ENCODE peak calls at places on chromosome 13, in four cellular contexts. J, Y, E and K are unnamed samples.

GRCh38 chr13:93951153-93951552 is 528.3 kb downstream of the DCT start:
- DNase-seq in J (peak), Y (peak), E (no peak), K (no peak)

GRCh38 chr13:75178436-75178835 is 303.5 kb downstream of the TBC1D4 start:
- DNase-seq in J (no peak), Y (no peak), E (no peak), K (no peak)

GRCh38 chr13:112711528-112712265 is 21.9 kb downstream of the ATP11A start:
- DNase-seq in J (peak), Y (peak), E (peak), K (no peak)

GRCh38 chr13:102774210-102774560 is 599 bp upstream of the TEX30 start:
- DNase-seq in J (no peak), Y (no peak), E (peak), K (no peak)

GRCh38 chr13:99467764-99468163 is 33.5 kb upstream of the TM9SF2 start:
- DNase-seq in J (peak), Y (peak), E (no peak), K (no peak)

GRCh38 chr13:100068532-100068931 is 20.4 kb upstream of the PCCA start:
- DNase-seq in J (no peak), Y (no peak), E (no peak), K (no peak)

GRCh38 chr13:32731576-32731975 is 145.3 kb downstream of the PDS5B start:
- DNase-seq in J (peak), Y (peak), E (no peak), K (no peak)

GRCh38 chr13:30618938-30619289 is 1.2 kb downstream of the USPL1 start:
- DNase-seq in J (no peak), Y (no peak), E (no peak), K (no peak)

GRCh38 chr13:89279374-89279773 is 1608.2 kb downstream of the SLITRK5 start:
- DNase-seq in J (no peak), Y (no peak), E (no peak), K (no peak)

GRCh38 chr13:77918391-77919261 is at the start of gene EDNRB:
- DNase-seq in J (peak), Y (peak), E (peak), K (peak)

GRCh38 chr13:90055760-90056159 is 1291.7 kb upstream of the MIR17HG start:
- DNase-seq in J (no peak), Y (no peak), E (no peak), K (no peak)

GRCh38 chr13:103471896-103472295 is 405.7 kb upstream of the SLC10A2 start:
- DNase-seq in J (no peak), Y (no peak), E (no peak), K (no peak)

GRCh38 chr13:80716610-80717081 is 375.7 kb upstream of the SPRY2 start:
- DNase-seq in J (no peak), Y (peak), E (no peak), K (no peak)

GRCh38 chr13:112842343-112842856 is 126.6 kb upstream of the MCF2L start:
- DNase-seq in J (no peak), Y (no peak), E (peak), K (no peak)

GRCh38 chr13:105047676-105048295 is 1487.7 kb downstream of the EFNB2 start:
- DNase-seq in J (no peak), Y (no peak), E (no peak), K (no peak)

GRCh38 chr13:77516342-77516789 is 19.1 kb upstream of the SCEL start:
- DNase-seq in J (peak), Y (peak), E (no peak), K (no peak)

GRCh38 chr13:36920612-36921185 is 661 bp upstream of the SMAD9 start:
- DNase-seq in J (no peak), Y (no peak), E (no peak), K (no peak)

GRCh38 chr13:36919833-36920611 is at the start of gene SMAD9:
- DNase-seq in J (peak), Y (peak), E (peak), K (no peak)

GRCh38 chr13:36919206-36919832 is 719 bp downstream of the SMAD9 start:
- DNase-seq in J (peak), Y (peak), E (peak), K (no peak)

GRCh38 chr13:36924001-36924400 is 4.0 kb upstream of the SMAD9 start:
- DNase-seq in J (no peak), Y (no peak), E (no peak), K (no peak)

GRCh38 chr13:36921902-36922301 is 1.9 kb upstream of the SMAD9 start:
- DNase-seq in J (no peak), Y (no peak), E (no peak), K (no peak)
- H3K27ac ChIP-seq in J (no peak), Y (no peak), E (no peak), K (no peak)

DNA sequence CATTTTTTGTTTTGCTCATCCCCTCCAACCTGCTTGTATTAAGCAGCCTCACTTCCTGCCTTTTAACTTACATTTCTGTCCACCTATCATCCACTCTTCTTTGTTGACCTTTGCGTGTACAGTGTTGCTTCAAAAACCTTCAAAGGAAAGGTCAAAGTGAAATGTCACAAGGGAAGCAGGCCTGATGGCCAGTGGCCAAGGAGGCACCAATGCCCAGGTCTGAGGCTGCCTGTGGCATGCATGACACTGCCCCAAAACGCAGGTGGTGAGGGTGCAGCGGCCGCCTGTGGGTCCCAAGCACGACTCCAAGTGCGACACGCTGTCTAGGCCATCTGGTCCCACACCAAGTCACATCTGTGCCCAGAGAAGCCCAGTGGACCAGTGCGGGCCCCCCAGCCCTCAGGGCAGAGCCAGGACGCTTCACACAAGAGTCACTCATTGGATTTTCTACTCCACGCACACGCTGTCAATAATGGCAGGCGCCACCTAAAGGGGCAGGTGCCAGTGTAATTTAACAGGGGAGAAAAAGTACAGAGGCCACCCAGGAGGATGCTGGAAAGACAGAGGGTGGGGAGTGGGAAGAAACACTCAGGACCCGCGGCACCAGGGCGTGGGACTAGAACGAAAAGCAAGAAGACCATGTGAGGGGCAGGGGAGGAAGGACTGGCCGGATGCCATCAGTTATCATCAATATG is 23.5 kb downstream of the SLC7A1 start:
- DNase-seq in J (no peak), Y (no peak), E (no peak), K (no peak)
- H3K27ac ChIP-seq in J (no peak), Y (no peak), E (no peak), K (no peak)

DNA sequence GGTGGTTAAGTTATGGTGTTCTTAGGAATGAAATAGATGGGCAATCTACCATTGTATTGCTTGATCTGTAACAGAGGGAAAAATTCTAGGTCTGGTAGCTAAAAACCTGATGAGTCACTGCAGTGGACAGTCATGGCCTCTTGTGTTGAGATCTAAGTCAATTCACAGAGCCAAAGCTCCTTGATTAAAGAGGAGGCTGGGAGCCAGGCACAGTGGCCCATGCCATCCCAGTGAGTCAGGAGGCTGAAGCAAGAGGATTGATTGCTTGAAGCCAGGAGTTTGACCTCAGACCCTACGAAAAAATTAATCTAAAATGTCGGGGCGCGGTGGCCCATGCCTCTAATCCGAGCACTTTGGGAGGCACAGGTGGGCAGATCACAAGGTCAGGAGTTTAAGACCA is 67.1 kb upstream of the KPNA3 start:
- DNase-seq in J (peak), Y (peak), E (peak), K (no peak)
- H3K27ac ChIP-seq in J (peak), Y (peak), E (no peak), K (no peak)

DNA sequence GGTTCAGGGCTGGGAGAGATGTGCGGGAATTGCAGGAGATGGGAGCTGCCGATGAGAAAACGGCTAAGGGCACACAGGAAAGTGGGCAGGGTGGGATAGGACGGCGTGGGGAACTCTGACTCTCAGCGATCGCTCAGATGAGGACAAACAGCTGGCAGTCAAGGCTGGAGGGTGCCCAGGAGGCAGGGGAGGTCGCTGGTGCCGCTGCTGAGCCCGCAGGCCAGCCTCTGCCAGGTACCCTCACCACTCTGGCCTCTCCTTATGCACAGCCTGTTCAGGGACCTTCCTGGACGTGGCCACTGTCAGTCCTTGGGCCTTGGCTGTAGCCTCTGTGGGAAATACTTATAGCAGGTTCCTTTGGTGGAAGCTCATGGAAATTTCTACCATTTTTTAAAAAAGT is 308.6 kb downstream of the TEX29 start:
- DNase-seq in J (no peak), Y (no peak), E (no peak), K (no peak)
- H3K27ac ChIP-seq in J (no peak), Y (no peak), E (no peak), K (no peak)

GRCh38 chr13:44422755-44423643 is 49.4 kb downstream of the SERP2 start:
- DNase-seq in J (no peak), Y (no peak), E (peak), K (no peak)

GRCh38 chr13:44425041-44425814 is 51.6 kb downstream of the SERP2 start:
- DNase-seq in J (no peak), Y (no peak), E (no peak), K (no peak)

GRCh38 chr13:44421853-44422525 is 48.4 kb downstream of the SERP2 start:
- DNase-seq in J (no peak), Y (no peak), E (no peak), K (no peak)

GRCh38 chr13:44425815-44426078 is 52.1 kb downstream of the SERP2 start:
- DNase-seq in J (no peak), Y (no peak), E (no peak), K (no peak)

GRCh38 chr13:44423824-44424223 is 50.2 kb downstream of the SERP2 start:
- DNase-seq in J (no peak), Y (no peak), E (no peak), K (no peak)
- H3K27ac ChIP-seq in J (no peak), Y (no peak), E (no peak), K (no peak)

GRCh38 chr13:36417328-36417727 is 15.0 kb upstream of the CCNA1 start:
- DNase-seq in J (no peak), Y (no peak), E (no peak), K (no peak)
- H3K27ac ChIP-seq in J (no peak), Y (no peak), E (no peak), K (no peak)

DNA sequence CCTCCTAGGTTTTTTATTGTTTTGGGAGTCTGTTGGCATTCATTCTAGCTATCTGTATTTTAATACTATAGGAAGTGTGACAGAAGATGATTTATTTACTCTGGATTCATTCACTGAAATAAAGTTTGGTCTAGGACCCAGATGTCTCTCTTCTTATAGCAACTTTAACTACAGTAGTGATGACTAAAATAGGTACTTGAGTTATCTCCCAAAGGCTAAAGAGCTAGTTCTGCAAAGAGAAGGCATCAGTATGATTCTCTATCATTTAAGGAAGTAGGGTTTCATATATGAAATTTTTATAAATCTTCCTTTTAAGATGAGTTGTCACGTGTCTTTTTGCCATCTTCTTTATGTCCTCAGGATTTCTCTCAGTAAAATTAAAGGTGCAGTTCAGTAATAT is 507.4 kb downstream of the KCTD12 start:
- DNase-seq in J (no peak), Y (no peak), E (no peak), K (no peak)
- H3K27ac ChIP-seq in J (no peak), Y (no peak), E (no peak), K (no peak)

DNA sequence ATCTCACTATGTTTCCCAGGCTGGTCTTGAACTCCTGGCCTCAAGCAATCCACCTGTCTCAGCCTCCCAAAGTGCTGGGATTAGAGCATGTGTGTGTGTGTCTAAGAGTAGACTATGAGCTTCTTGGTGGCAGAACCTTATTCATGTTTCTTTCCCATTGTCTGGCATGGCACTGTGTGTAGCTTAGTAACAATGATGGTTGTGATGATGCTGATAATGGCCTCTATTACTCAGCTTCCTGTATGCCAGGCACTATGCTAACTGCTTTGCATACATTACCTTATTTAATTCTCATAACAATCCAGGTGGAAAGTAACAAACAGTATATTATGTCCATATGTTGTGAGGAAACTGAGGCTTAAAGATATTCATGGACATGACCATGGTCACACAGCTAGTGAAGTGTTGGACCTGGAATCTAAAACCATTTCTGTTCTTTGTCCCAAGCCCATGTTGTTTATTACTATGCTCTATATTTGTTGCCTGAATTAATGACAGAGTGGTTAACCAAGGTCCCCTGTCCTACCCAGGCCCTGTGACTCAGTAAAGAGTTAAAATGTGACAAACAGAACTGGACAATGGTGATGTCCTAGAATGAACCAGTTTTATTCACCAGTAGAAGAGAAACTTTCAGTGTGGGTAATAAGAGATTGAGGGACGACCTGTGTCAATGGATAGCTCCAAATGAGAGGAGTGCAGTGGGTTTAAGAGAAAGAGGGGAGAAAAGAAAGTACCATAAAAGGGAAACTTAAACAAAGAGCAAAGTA is 109.6 kb downstream of the KLF5 start:
- DNase-seq in J (peak), Y (no peak), E (no peak), K (no peak)
- H3K27ac ChIP-seq in J (no peak), Y (no peak), E (no peak), K (no peak)

GRCh38 chr13:51626749-51627148 is 42.5 kb downstream of the WDFY2 start:
- DNase-seq in J (no peak), Y (no peak), E (no peak), K (no peak)
- H3K27ac ChIP-seq in J (no peak), Y (no peak), E (no peak), K (peak)

GRCh38 chr13:51959773-51960172 is 51.5 kb downstream of the ATP7B start:
- DNase-seq in J (no peak), Y (no peak), E (no peak), K (no peak)

GRCh38 chr13:51956717-51957116 is 54.5 kb downstream of the ATP7B start:
- DNase-seq in J (no peak), Y (no peak), E (no peak), K (no peak)

GRCh38 chr13:51955841-51956603 is 55.2 kb downstream of the ATP7B start:
- DNase-seq in J (no peak), Y (no peak), E (no peak), K (no peak)

GRCh38 chr13:51957377-51958216 is 53.7 kb downstream of the ATP7B start:
- DNase-seq in J (no peak), Y (no peak), E (no peak), K (no peak)

DNA sequence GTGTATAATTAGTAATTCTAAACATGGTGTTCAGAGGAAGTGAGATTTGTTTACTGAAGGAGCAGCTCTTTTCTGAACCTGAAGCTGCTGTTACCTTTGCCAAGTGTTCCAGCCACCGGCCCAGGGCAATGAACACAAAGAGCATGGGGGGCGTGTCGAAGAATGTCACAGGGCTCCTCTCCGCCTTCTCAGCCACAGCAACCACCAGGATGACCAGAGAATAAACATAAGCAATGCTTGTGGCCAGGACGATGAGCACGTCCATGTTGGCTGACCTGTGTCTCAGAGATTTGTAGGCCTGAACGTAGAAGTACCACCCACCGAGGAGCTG is 53.1 kb downstream of the ATP7B start:
- DNase-seq in J (no peak), Y (no peak), E (no peak), K (no peak)
- H3K27ac ChIP-seq in J (no peak), Y (no peak), E (no peak), K (no peak)